ENCODE peak calls at places on chromosomes 5 and 9, in four cellular contexts. N, V, C and G are unnamed samples. For H3K4me1, the result is how much of the 10 kb centered on the place peaks cover.

GRCh38 chr9:95107001-95107749 is 210.3 kb downstream of the FANCC start:
- DNase-seq in C (peak), N (no peak), V (peak), G (no peak)

GRCh38 chr5:167861134-167861930 is 430.1 kb upstream of the WWC1 start:
- DNase-seq in C (no peak), V (no peak), N (no peak), G (no peak)

GRCh38 chr5:98414938-98415337 is 358.5 kb upstream of the RGMB start:
- DNase-seq in V (no peak), C (peak), N (no peak), G (no peak)

GRCh38 chr9:6232546-6232945 is 16.9 kb downstream of the IL33 start:
- DNase-seq in N (no peak), V (no peak), C (no peak), G (no peak)

GRCh38 chr5:39780341-39780740 is 355.6 kb upstream of the DAB2 start:
- DNase-seq in C (peak), N (no peak), V (no peak), G (no peak)

GRCh38 chr5:139636207-139636792 is 11.8 kb upstream of the CXXC5 start:
- DNase-seq in C (no peak), N (peak), V (no peak), G (peak)

GRCh38 chr9:99834474-99834873 is 12.8 kb downstream of the NR4A3 start:
- DNase-seq in C (no peak), V (no peak), N (no peak), G (no peak)

GRCh38 chr5:68484307-68485068 is 268.9 kb downstream of the PIK3R1 start:
- DNase-seq in V (no peak), C (peak), N (no peak), G (no peak)

GRCh38 chr5:171776747-171777419 is 8.7 kb upstream of the SMIM23 start:
- DNase-seq in N (no peak), C (peak), V (no peak), G (no peak)

GRCh38 chr5:124065508-124065907 is 553.5 kb downstream of the CSNK1G3 start:
- DNase-seq in C (no peak), V (no peak), N (no peak), G (no peak)

GRCh38 chr5:158819840-158820620 is 279.7 kb downstream of the EBF1 start:
- DNase-seq in V (no peak), N (peak), C (peak), G (no peak)

GRCh38 chr9:111005711-111006482 is 32.4 kb downstream of the LPAR1 start:
- DNase-seq in N (no peak), V (no peak), C (no peak), G (no peak)

GRCh38 chr5:851076-851475 is 290 bp upstream of the ZDHHC11 start:
- DNase-seq in C (no peak), V (no peak), N (no peak), G (no peak)

GRCh38 chr9:99822096-99822595 is 461 bp downstream of the NR4A3 start:
- DNase-seq in C (no peak), N (no peak), V (no peak), G (no peak)

GRCh38 chr9:112046181-112046580 is 128.9 kb downstream of the SUSD1 start:
- DNase-seq in C (peak), V (no peak), N (no peak), G (no peak)

GRCh38 chr9:5442400-5443011 is 4.8 kb upstream of the PLGRKT start:
- DNase-seq in N (no peak), V (no peak), C (peak), G (no peak)

GRCh38 chr9:138043411-138044345 is 166.1 kb downstream of the CACNA1B start:
- DNase-seq in V (no peak), N (no peak), C (no peak), G (no peak)

GRCh38 chr5:141495456-141495811 is 6.6 kb downstream of the PCDHGC5 start:
- DNase-seq in N (no peak), C (no peak), V (no peak), G (no peak)

GRCh38 chr9:130140701-130141100 is 31.5 kb upstream of the NCS1 start:
- DNase-seq in C (no peak), N (no peak), V (no peak), G (no peak)

GRCh38 chr9:38046669-38047300 is 22.2 kb downstream of the SHB start:
- DNase-seq in N (no peak), V (no peak), C (peak), G (no peak)

GRCh38 chr5:310941-311434 is 10.5 kb upstream of the AHRR start:
- DNase-seq in N (no peak), C (peak), V (no peak), G (no peak)

GRCh38 chr9:88523056-88523455 is 11.9 kb upstream of the NXNL2 start:
- DNase-seq in V (no peak), N (no peak), C (peak), G (no peak)

GRCh38 chr5:130571076-130571475 is 594.0 kb downstream of the HINT1 start:
- DNase-seq in C (no peak), N (no peak), V (no peak), G (no peak)

GRCh38 chr5:36236801-36237200 is 4.9 kb downstream of the NADK2 start:
- DNase-seq in C (no peak), N (no peak), V (no peak), G (no peak)

GRCh38 chr5:111950660-111951059 is 193.7 kb upstream of the NREP start:
- DNase-seq in V (no peak), N (no peak), C (peak), G (no peak)

GRCh38 chr5:176731506-176732192 is 78.7 kb upstream of the UNC5A start:
- DNase-seq in N (no peak), V (no peak), C (no peak), G (no peak)

GRCh38 chr5:32586251-32586642 is 890 bp downstream of the SUB1 start:
- DNase-seq in C (no peak), V (no peak), N (peak), G (no peak)
- H3K4me1 ChIP-seq in C (under half), V (under half), N (under half), G (under half)

DNA sequence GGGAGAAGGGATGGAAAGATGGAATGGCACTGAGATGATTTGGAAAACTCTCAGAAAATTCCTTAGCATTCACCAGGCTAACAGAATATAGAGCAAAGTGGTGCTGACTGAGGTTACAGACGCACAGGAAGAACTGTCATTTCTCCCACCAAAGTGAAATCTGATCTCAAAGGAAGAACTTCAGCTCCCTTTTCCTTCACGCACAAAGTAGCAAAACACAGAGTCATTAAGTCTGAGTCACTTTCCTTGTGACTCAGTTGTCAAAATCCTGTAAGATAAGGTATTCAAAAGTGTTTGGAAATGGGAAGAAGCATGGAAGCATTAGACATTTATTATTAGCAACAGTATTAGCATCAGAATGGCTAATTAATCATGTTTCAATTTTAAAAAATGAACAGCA is 11.7 kb downstream of the MPDZ start:
- DNase-seq in C (peak), V (no peak), N (no peak), G (no peak)
- H3K4me3 ChIP-seq in C (no peak), V (no peak), N (no peak), G (no peak)

DNA sequence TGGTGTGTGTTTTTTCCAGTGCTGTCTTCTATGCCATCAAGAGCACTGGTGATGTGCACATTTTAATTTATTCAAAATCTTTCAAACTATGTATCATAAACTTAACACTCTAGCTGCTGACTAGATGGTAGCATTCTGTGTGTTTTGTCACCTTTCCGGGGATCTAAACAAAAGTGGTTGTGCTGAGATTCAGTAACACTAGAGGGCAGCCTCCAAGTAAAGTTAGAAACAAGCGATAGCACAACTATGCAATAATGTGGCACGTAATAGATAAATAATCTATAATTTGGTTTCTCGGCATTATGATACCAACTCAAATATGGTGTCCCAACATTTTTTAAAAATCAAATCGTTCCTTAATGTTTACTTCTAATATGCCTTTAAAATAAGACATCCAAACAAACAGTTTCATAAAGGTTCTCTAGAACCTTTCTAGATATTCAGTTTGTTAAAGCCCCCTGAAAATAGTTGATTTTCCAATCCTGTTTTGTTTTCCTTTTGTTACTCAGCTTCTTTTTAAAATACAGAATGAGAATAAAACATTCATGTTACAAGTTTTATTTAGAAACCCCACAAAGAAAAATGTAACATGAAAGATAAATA is 16.9 kb downstream of the SEMA6A start:
- DNase-seq in V (peak), N (no peak), C (peak), G (no peak)
- H3K4me1 ChIP-seq in V (under half), N (under half), C (under half), G (under half)

GRCh38 chr9:133273819-133274218 is 1.2 kb downstream of the ABO start:
- DNase-seq in N (no peak), C (no peak), V (no peak), G (no peak)
- H3K4me3 ChIP-seq in N (no peak), C (no peak), V (peak), G (no peak)

DNA sequence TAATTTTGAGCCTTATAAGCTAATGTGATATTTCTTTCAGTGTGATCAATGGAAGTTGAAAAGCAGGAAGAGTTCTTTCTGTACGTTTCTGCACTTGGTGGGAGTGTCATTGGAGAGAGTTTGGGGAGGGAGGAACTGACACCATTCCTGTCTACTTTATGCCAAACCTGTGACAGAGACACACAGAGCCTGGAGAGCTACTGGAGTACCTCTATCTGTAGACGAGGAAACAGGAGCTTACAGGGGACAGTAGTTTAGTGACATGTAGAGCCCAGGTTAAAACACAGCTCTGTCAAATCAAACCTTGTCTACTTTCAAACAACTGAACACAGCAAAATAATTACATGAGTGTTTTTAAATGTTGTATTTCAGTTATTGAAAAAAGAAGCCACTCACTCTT is 103.6 kb downstream of the PDE4D start:
- DNase-seq in C (no peak), V (no peak), N (no peak), G (no peak)
- H3K4me1 ChIP-seq in C (under half), V (under half), N (under half), G (under half)

GRCh38 chr9:121019282-121019681 is 30.8 kb downstream of the C5 start:
- DNase-seq in N (no peak), V (no peak), C (no peak), G (no peak)

GRCh38 chr9:121009657-121010056 is 40.4 kb downstream of the C5 start:
- DNase-seq in C (no peak), V (no peak), N (no peak), G (no peak)

DNA sequence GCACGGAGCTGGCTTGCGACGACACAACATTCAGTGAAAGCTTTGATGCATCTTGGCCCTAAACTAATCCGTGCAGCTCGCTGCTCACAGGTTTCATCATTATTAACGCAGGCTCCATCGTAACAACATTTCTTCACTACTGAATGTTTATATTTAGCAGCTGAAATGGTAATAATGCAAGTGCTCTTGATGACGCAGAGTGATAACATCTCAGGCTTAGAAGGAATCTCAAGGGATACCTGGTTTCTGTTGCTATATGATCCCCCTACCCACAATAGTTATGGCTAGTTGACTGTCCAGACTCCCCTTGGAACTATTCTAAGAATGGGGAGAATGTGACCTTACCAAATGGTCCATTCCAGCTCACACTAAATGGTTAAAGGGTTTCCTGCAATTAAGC is 36.2 kb downstream of the C5 start:
- DNase-seq in V (no peak), C (no peak), N (no peak), G (no peak)
- H3K4me3 ChIP-seq in V (no peak), C (no peak), N (no peak), G (no peak)

DNA sequence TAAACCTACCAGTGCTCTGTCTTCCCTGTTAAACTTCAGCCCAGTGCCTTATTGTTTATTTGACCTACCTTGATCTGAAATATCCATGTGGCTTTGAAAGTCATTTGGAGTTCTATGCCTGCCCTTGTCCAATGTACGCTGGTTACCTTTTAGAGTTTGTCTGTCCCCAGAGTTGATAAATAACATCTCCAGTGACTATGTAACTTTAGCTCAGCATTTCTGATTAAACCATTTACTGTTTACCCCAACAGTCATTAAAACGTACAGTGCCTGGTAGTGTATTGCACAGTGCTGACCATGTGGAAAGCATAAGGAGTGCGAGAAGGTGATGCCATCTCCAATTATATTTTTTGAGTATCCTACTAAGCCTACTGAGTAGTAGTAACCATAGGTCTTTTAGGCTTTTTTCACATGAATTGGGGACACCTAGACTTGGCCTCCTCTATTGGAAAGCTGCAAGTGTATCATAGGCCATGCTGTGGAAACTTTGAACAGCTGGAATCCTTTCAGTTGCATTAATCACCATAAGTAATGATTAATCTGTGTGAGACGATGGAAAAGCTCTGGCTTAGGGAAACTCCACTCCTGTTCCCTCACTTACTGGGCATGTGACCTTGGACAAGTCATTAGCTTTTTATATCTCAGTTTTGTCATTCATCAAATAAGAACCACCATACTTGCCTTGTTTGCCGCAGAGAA is 93.5 kb downstream of the MAST4 start:
- DNase-seq in C (no peak), N (no peak), V (no peak), G (no peak)
- H3K4me1 ChIP-seq in C (under half), N (under half), V (under half), G (under half)

GRCh38 chr5:93073547-93073946 is 507.5 kb downstream of the NR2F1-AS1 start:
- DNase-seq in C (no peak), N (no peak), V (no peak), G (no peak)

GRCh38 chr5:93076566-93076965 is 504.5 kb downstream of the NR2F1-AS1 start:
- DNase-seq in N (no peak), V (no peak), C (no peak), G (no peak)

GRCh38 chr5:93079046-93079445 is 502.0 kb downstream of the NR2F1-AS1 start:
- DNase-seq in V (no peak), C (no peak), N (no peak), G (no peak)

GRCh38 chr5:93076096-93076495 is 504.9 kb downstream of the NR2F1-AS1 start:
- DNase-seq in N (no peak), V (no peak), C (peak), G (no peak)

DNA sequence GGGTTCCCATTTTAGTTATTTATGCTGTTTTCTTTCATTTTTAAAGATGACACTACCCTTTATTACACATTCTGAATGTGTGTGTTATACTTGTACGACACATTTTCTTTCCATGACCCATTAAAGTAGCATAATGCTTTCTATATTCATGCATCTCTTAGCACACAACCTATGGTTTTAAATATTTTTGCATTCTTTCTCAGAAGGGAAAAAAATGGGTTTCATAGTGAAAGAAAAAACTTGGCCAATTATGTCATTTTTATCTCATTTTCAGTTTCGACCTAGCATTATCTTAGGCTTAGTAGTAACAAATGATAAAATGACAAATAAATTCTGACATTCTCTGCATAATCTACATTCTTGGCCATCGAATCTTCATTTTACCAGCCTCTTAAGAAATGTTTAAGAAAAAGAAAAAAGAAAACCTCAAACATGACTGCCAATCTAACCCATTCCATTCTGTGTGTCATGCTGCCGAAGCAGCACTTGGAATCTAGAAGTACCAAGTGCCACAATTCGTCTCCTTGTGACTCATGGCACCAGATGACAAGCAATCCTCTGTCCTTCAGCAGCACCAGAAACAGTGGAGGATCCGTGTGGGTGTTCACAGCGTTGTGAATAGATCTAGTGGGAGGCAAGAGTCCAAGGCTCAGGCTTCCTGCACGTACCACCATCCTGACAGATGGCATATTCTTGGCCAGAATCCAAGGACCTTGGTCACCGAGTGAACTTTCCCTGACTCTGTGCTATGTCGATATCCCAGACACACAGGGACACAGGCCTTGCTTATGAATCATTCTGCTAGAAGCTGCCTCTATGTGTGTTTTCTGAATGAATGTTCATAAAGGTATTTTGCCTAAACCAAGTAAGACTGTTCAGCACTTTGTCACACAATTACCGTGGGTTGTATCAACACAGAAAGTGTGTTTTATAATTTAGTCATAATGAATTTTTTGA is 502.7 kb downstream of the NR2F1-AS1 start:
- DNase-seq in C (peak), N (peak), V (no peak), G (no peak)
- H3K4me3 ChIP-seq in C (no peak), N (peak), V (peak), G (no peak)

GRCh38 chr9:19122490-19123042 is 4.7 kb downstream of the PLIN2 start:
- DNase-seq in C (no peak), N (no peak), V (no peak), G (no peak)

GRCh38 chr9:19133549-19134345 is 6.5 kb upstream of the PLIN2 start:
- DNase-seq in N (no peak), V (no peak), C (no peak), G (no peak)

GRCh38 chr9:19124430-19124793 is 2.9 kb downstream of the PLIN2 start:
- DNase-seq in C (no peak), V (no peak), N (no peak), G (no peak)

GRCh38 chr9:19130436-19130835 is 3.1 kb upstream of the PLIN2 start:
- DNase-seq in N (no peak), C (no peak), V (no peak), G (no peak)

DNA sequence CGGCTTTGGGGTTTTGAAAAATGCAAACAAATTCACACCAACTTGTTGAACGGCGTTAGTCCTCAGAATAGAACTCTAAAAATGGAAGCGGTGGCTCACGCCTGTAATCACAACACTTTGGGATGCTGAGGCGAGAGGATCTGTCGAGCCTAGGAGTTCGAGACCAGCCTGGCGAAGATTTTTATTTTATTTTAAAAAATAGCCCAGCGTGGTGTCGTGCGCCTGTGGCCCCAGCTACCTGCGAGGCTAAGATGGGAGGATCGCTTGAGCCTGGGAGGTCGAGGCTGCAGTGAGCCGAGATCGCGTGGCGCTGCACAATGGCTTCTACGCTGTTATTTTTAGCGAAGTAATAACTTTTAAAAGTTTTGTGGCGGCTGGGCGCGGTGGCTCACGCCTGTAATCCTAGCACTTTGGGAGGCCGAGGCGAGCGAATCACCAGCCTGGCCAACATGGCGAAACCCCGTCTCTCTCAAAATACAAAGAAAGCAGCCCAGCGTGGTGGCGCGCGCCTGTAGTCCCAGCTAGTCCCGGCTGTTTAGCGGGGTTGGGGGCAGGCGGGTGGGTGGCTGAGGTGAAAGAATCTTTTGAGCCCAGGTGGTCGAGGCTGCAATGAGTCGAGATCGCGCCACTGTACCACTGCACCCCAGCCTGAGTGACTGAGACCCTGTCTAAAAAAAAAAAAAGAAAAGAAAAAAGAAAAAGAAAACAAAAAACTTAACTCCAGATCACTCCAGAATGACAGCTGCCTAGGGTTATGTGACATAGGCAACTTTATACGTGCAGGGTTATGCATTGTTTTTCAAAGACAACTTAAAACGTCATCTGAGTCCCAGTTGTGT is 808 bp upstream of the PLIN2 start:
- DNase-seq in N (no peak), C (peak), V (peak), G (no peak)
- H3K4me1 ChIP-seq in N (under half), C (under half), V (under half), G (under half)